ENCODE peak calls at places on chromosomes 2 and 18, in six cellular contexts. One of them, this sample, is unnamed.

GRCh38 chr2:220499281-220499680 is 871.9 kb downstream of the SLC4A3 start:
- DNase-seq in sigmoid colon: no peak
- DNase-seq in SK-N-SH: no peak
- DNase-seq in IMR-90: peak
- DNase-seq in AG10803: peak
- DNase-seq in heart right ventricle: peak
- DNase-seq in this sample: no peak

GRCh38 chr2:28582152-28582551 is 86.3 kb downstream of the PLB1 start:
- DNase-seq in sigmoid colon: peak
- DNase-seq in SK-N-SH: no peak
- DNase-seq in IMR-90: no peak
- DNase-seq in AG10803: no peak
- DNase-seq in heart right ventricle: no peak
- DNase-seq in this sample: no peak

GRCh38 chr2:125698280-125698679 is 957.7 kb upstream of the GYPC start:
- DNase-seq in sigmoid colon: no peak
- DNase-seq in SK-N-SH: no peak
- DNase-seq in IMR-90: no peak
- DNase-seq in AG10803: no peak
- DNase-seq in heart right ventricle: no peak
- DNase-seq in this sample: no peak

GRCh38 chr2:224645722-224646121 is 60.6 kb upstream of the CUL3 start:
- DNase-seq in sigmoid colon: no peak
- DNase-seq in SK-N-SH: no peak
- DNase-seq in IMR-90: no peak
- DNase-seq in AG10803: no peak
- DNase-seq in heart right ventricle: no peak
- DNase-seq in this sample: no peak

GRCh38 chr2:18209934-18210639 is 331.6 kb downstream of the KCNS3 start:
- DNase-seq in sigmoid colon: no peak
- DNase-seq in SK-N-SH: no peak
- DNase-seq in IMR-90: peak
- DNase-seq in AG10803: peak
- DNase-seq in heart right ventricle: no peak
- DNase-seq in this sample: no peak

GRCh38 chr2:3738454-3738853 is 35.1 kb downstream of the DCDC2C start:
- DNase-seq in sigmoid colon: no peak
- DNase-seq in SK-N-SH: peak
- DNase-seq in IMR-90: peak
- DNase-seq in AG10803: no peak
- DNase-seq in heart right ventricle: no peak
- DNase-seq in this sample: no peak

GRCh38 chr2:234772775-234773064 is 179.1 kb upstream of the SH3BP4 start:
- DNase-seq in sigmoid colon: no peak
- DNase-seq in SK-N-SH: no peak
- DNase-seq in IMR-90: no peak
- DNase-seq in AG10803: no peak
- DNase-seq in heart right ventricle: no peak
- DNase-seq in this sample: no peak

GRCh38 chr2:241802806-241803318 is 6.1 kb upstream of the NEU4 start:
- DNase-seq in sigmoid colon: peak
- DNase-seq in SK-N-SH: peak
- DNase-seq in IMR-90: no peak
- DNase-seq in AG10803: no peak
- DNase-seq in heart right ventricle: no peak
- DNase-seq in this sample: no peak

GRCh38 chr2:10914272-10914693 is 2.5 kb downstream of the KCNF1 start:
- DNase-seq in sigmoid colon: peak
- DNase-seq in SK-N-SH: no peak
- DNase-seq in IMR-90: no peak
- DNase-seq in AG10803: no peak
- DNase-seq in heart right ventricle: no peak
- DNase-seq in this sample: peak

GRCh38 chr2:139556789-139557188 is 776.6 kb upstream of the NXPH2 start:
- DNase-seq in sigmoid colon: no peak
- DNase-seq in SK-N-SH: no peak
- DNase-seq in IMR-90: no peak
- DNase-seq in AG10803: no peak
- DNase-seq in heart right ventricle: no peak
- DNase-seq in this sample: no peak

GRCh38 chr2:120470717-120471060 is 124.8 kb downstream of the INHBB start:
- DNase-seq in sigmoid colon: peak
- DNase-seq in SK-N-SH: no peak
- DNase-seq in IMR-90: no peak
- DNase-seq in AG10803: no peak
- DNase-seq in heart right ventricle: no peak
- DNase-seq in this sample: peak

GRCh38 chr2:98458207-98458606 is 13.5 kb downstream of the INPP4A start:
- DNase-seq in sigmoid colon: no peak
- DNase-seq in SK-N-SH: no peak
- DNase-seq in IMR-90: peak
- DNase-seq in AG10803: peak
- DNase-seq in heart right ventricle: no peak
- DNase-seq in this sample: no peak

DNA sequence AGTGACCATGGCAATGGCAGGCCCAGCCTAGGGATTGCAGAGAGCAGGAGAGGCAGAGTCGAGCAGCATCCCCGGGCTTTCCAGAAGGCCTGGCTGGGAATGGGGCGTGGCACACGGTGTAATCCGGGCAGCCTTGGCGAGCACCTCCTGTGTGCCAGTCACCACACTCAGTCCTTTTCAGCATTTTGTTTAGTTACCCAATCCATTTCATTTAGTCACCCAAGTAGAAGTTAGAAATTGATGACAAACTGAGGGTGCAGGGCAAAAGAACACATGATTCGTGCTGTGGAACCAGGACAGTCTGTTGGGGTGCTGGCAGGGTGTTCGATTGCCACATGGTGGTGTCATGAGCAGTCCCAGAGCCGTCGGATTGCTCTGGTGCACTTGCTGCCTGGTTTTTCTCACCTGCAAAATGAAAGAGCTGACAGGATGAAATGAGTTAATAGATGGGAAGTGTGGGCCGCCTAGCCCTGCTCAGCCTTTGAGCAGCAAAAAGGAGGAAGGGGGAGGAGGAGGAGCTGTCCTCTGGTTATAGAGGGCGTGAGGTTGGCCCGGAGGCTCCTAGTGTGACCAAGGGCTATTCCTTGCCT is 299.4 kb downstream of the AGAP1 start:
- DNase-seq in sigmoid colon: peak
- DNase-seq in SK-N-SH: peak
- DNase-seq in IMR-90: peak
- DNase-seq in AG10803: peak
- DNase-seq in heart right ventricle: peak
- DNase-seq in this sample: no peak
- TF ChIP-seq CTCF in sigmoid colon: no peak
- TF ChIP-seq CTCF in SK-N-SH: no peak
- TF ChIP-seq CTCF in IMR-90: peak
- TF ChIP-seq CTCF in AG10803: peak
- TF ChIP-seq CTCF in heart right ventricle: peak
- TF ChIP-seq CTCF in this sample: peak

GRCh38 chr18:73841661-73842060 is 306.0 kb downstream of the FBXO15 start:
- DNase-seq in sigmoid colon: no peak
- DNase-seq in SK-N-SH: no peak
- DNase-seq in IMR-90: no peak
- DNase-seq in AG10803: no peak
- DNase-seq in heart right ventricle: no peak
- DNase-seq in this sample: no peak
- TF ChIP-seq CTCF in sigmoid colon: no peak
- TF ChIP-seq CTCF in SK-N-SH: peak
- TF ChIP-seq CTCF in IMR-90: peak
- TF ChIP-seq CTCF in AG10803: peak
- TF ChIP-seq CTCF in heart right ventricle: no peak
- TF ChIP-seq CTCF in this sample: peak

GRCh38 chr2:170396799-170397459 is 219.0 kb downstream of the MYO3B start:
- DNase-seq in sigmoid colon: no peak
- DNase-seq in SK-N-SH: peak
- DNase-seq in IMR-90: peak
- DNase-seq in AG10803: peak
- DNase-seq in heart right ventricle: no peak
- DNase-seq in this sample: no peak
- TF ChIP-seq CTCF in sigmoid colon: no peak
- TF ChIP-seq CTCF in SK-N-SH: peak
- TF ChIP-seq CTCF in IMR-90: peak
- TF ChIP-seq CTCF in AG10803: peak
- TF ChIP-seq CTCF in heart right ventricle: peak
- TF ChIP-seq CTCF in this sample: peak

DNA sequence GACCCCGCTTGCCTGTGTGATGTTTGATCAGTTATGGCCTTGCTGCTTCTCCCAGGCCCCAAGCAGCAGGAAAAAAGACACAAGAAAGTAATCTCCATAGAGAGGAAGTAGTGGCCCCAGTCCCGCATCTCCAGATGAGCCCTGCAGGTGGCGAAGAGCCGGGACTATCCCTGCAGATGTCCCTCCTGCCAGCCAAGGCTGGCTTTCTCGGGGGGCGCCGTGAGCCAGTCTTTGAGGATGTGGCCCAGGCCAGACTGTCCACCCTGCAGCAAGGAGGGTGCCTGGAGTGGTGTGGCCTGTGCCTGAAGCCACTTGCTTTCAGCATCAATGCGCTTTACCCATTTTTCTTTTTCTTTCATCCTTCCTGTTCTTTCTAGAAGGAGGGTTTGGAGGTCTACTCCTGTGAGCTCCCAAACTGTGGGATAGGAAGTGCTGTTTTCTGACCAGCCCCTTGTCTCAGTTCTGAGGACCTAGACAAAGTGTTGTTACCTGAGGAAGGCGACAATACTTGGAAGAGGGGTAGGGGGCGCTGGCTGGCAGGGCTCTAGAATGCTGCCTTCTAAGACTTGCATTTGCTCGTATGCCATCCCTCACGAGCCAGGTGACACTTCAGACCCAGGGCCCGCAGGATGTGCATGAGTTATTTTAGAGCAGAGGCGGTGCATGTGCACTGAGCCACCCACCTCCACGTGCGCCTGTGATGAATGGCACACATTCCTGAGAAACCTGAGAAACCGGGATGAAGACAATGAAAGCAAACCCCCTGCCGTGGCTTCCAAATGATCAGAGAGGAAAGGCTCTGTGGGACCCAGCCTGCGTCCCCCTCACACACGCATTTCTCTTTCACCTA is 255.8 kb downstream of the FBXO15 start:
- DNase-seq in sigmoid colon: no peak
- DNase-seq in SK-N-SH: peak
- DNase-seq in IMR-90: no peak
- DNase-seq in AG10803: no peak
- DNase-seq in heart right ventricle: no peak
- DNase-seq in this sample: no peak
- TF ChIP-seq CTCF in sigmoid colon: no peak
- TF ChIP-seq CTCF in SK-N-SH: no peak
- TF ChIP-seq CTCF in IMR-90: no peak
- TF ChIP-seq CTCF in AG10803: peak
- TF ChIP-seq CTCF in heart right ventricle: no peak
- TF ChIP-seq CTCF in this sample: no peak

DNA sequence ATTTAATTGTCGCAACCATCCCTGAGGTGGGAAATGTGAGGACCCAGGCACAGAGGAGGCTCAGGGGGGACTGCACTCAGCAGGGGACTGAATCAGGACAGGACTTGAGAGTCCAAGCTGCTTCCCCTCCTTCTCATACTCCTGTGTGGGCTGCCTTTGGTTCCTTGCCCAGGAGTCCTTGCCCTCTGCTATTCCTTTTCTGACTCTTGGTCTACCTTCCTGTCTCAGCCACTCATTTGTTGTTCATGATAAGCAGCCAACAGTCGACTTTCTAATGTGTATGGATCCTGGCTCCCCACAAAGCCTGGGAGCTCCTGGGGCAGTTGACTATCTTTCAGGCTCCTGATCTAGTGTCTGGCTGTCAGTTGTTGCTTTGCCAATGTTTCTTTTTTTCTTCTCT is 28.3 kb downstream of the GATA6 start:
- DNase-seq in sigmoid colon: no peak
- DNase-seq in SK-N-SH: no peak
- DNase-seq in IMR-90: no peak
- DNase-seq in AG10803: no peak
- DNase-seq in heart right ventricle: no peak
- DNase-seq in this sample: no peak
- TF ChIP-seq CTCF in sigmoid colon: no peak
- TF ChIP-seq CTCF in SK-N-SH: no peak
- TF ChIP-seq CTCF in IMR-90: no peak
- TF ChIP-seq CTCF in AG10803: no peak
- TF ChIP-seq CTCF in heart right ventricle: no peak
- TF ChIP-seq CTCF in this sample: no peak

GRCh38 chr18:57644540-57644939 is 22.9 kb upstream of the NARS1 start:
- DNase-seq in sigmoid colon: no peak
- DNase-seq in SK-N-SH: no peak
- DNase-seq in IMR-90: peak
- DNase-seq in AG10803: no peak
- DNase-seq in heart right ventricle: no peak
- DNase-seq in this sample: no peak
- TF ChIP-seq CTCF in sigmoid colon: no peak
- TF ChIP-seq CTCF in SK-N-SH: peak
- TF ChIP-seq CTCF in IMR-90: peak
- TF ChIP-seq CTCF in AG10803: no peak
- TF ChIP-seq CTCF in heart right ventricle: peak
- TF ChIP-seq CTCF in this sample: peak

GRCh38 chr2:43579275-43579981 is 16.4 kb downstream of the THADA start:
- DNase-seq in sigmoid colon: no peak
- DNase-seq in SK-N-SH: no peak
- DNase-seq in IMR-90: no peak
- DNase-seq in AG10803: no peak
- DNase-seq in heart right ventricle: no peak
- DNase-seq in this sample: no peak

GRCh38 chr2:43576983-43577892 is 18.6 kb downstream of the THADA start:
- DNase-seq in sigmoid colon: no peak
- DNase-seq in SK-N-SH: peak
- DNase-seq in IMR-90: peak
- DNase-seq in AG10803: peak
- DNase-seq in heart right ventricle: no peak
- DNase-seq in this sample: no peak
- TF ChIP-seq CTCF in sigmoid colon: no peak
- TF ChIP-seq CTCF in SK-N-SH: peak
- TF ChIP-seq CTCF in IMR-90: peak
- TF ChIP-seq CTCF in AG10803: peak
- TF ChIP-seq CTCF in heart right ventricle: peak
- TF ChIP-seq CTCF in this sample: peak

GRCh38 chr18:59697236-59697932 is at the start of gene CCBE1:
- DNase-seq in sigmoid colon: peak
- DNase-seq in SK-N-SH: peak
- DNase-seq in IMR-90: peak
- DNase-seq in AG10803: peak
- DNase-seq in heart right ventricle: peak
- DNase-seq in this sample: peak
- TF ChIP-seq CTCF in sigmoid colon: peak
- TF ChIP-seq CTCF in SK-N-SH: peak
- TF ChIP-seq CTCF in IMR-90: peak
- TF ChIP-seq CTCF in AG10803: peak
- TF ChIP-seq CTCF in heart right ventricle: peak
- TF ChIP-seq CTCF in this sample: peak